ENCODE peak calls at places on chromosomes 4 and X, in eight cellular contexts. Q, R, I, C, D, L, G and Y are unnamed samples.
A peak's percentile ranks its signal among the peaks of the same experiment; 100 is the strongest.

GRCh38 chrX:102963955-102964354 is 26.9 kb downstream of the RAB40AL start:
- DNase-seq in Q (no peak), D (no peak), C (no peak), R (no peak), G (no peak), I (no peak), L (no peak), Y (no peak)

GRCh38 chr4:40199999-40200880 is 3.4 kb downstream of the RHOH start:
- DNase-seq in C (peak; percentile 28), L (no peak), Q (no peak), I (no peak), D (no peak), G (no peak), R (no peak), Y (no peak)

GRCh38 chr4:185119927-185120630 is 23.0 kb upstream of the SLC25A4 start:
- DNase-seq in G (no peak), Q (no peak), I (peak; percentile 85), L (no peak), R (no peak), C (no peak), D (no peak), Y (no peak)

GRCh38 chr4:108751321-108751720 is 11.5 kb downstream of the ETNPPL start:
- DNase-seq in L (no peak), R (no peak), I (no peak), G (no peak), Q (no peak), C (no peak), D (no peak), Y (no peak)

GRCh38 chrX:72025236-72025770 is 106.4 kb downstream of the RTL5 start:
- DNase-seq in G (no peak), Q (no peak), I (no peak), L (peak; percentile 10), R (no peak), D (no peak), C (no peak), Y (no peak)

GRCh38 chr4:119068529-119068962 is 67.1 kb upstream of the MYOZ2 start:
- DNase-seq in I (no peak), R (no peak), L (no peak), Q (no peak), G (no peak), D (no peak), C (peak; percentile 40), Y (no peak)

GRCh38 chr4:118141240-118141639 is 107.0 kb downstream of the NDST3 start:
- DNase-seq in L (no peak), G (no peak), I (no peak), R (no peak), C (no peak), Q (no peak), D (no peak), Y (no peak)

GRCh38 chr4:44563496-44563895 is 87.9 kb downstream of the YIPF7 start:
- DNase-seq in D (no peak), G (no peak), R (no peak), Q (no peak), C (no peak), I (no peak), L (no peak), Y (no peak)

GRCh38 chr4:140673729-140674128 is 82.5 kb downstream of the TBC1D9 start:
- DNase-seq in G (no peak), I (no peak), C (no peak), D (no peak), Q (no peak), R (no peak), L (no peak), Y (no peak)

GRCh38 chr4:113071811-113072210 is 22.4 kb downstream of the ANK2 start:
- DNase-seq in R (no peak), Q (no peak), G (no peak), I (no peak), D (no peak), L (no peak), C (no peak), Y (no peak)

GRCh38 chr4:8297691-8298485 is 28.3 kb downstream of the HTRA3 start:
- DNase-seq in G (no peak), Q (peak; percentile 49), R (no peak), I (no peak), L (no peak), C (peak; percentile 11), D (peak; percentile 43), Y (peak; percentile 48)

GRCh38 chr4:36835246-36835645 is 409.3 kb upstream of the NWD2 start:
- DNase-seq in R (no peak), L (no peak), D (no peak), Q (no peak), C (no peak), G (no peak), I (no peak), Y (no peak)

GRCh38 chrX:140762061-140762460 is 52.5 kb downstream of the LINC00632 start:
- DNase-seq in Q (no peak), L (peak; percentile 32), G (no peak), C (peak; percentile 21), D (no peak), I (peak; percentile 67), R (peak; percentile 75), Y (no peak)

GRCh38 chrX:13622565-13622964 is 30.4 kb upstream of the TCEANC start:
- DNase-seq in I (no peak), C (no peak), Q (no peak), D (no peak), R (no peak), G (no peak), L (no peak), Y (no peak)

GRCh38 chr4:13844740-13845139 is 217.2 kb upstream of the BOD1L1 start:
- DNase-seq in R (no peak), G (no peak), L (no peak), I (no peak), D (no peak), C (no peak), Q (no peak), Y (no peak)

GRCh38 chrX:65673857-65674350 is 6.5 kb downstream of the MSN start:
- DNase-seq in R (no peak), C (no peak), Q (no peak), I (no peak), D (no peak), L (no peak), G (no peak), Y (no peak)
- H3K4me1 ChIP-seq in R (peaks cover 4% of the 10 kb centered on the region), C (no peaks in the 10 kb centered on the region), Q (peaks cover 50% of the 10 kb centered on the region), I (peaks cover 13% of the 10 kb centered on the region), D (peaks cover 5% of the 10 kb centered on the region), L (no peaks in the 10 kb centered on the region), G (peaks cover 56% of the 10 kb centered on the region), Y (peaks cover 74% of the 10 kb centered on the region)

GRCh38 chr4:110635155-110635479 is 12.2 kb upstream of the PITX2 start:
- DNase-seq in C (no peak), Q (no peak), L (no peak), I (no peak), R (no peak), G (no peak), D (no peak), Y (no peak)
- H3K27me3 ChIP-seq in C (peaks cover 54% of the 10 kb centered on the region), Q (peaks cover 33% of the 10 kb centered on the region), L (peaks cover 93% of the 10 kb centered on the region), I (peaks cover 100% of the 10 kb centered on the region), R (peaks cover 99% of the 10 kb centered on the region), G (no peaks in the 10 kb centered on the region), D (no peaks in the 10 kb centered on the region), Y (peaks cover 100% of the 10 kb centered on the region)

GRCh38 chrX:53321943-53322497 is 40.6 kb upstream of the IQSEC2 start:
- DNase-seq in G (no peak), I (peak; percentile 7), D (no peak), L (no peak), Q (no peak), C (no peak), R (no peak), Y (no peak)

GRCh38 chrX:53323196-53323595 is 41.8 kb upstream of the IQSEC2 start:
- DNase-seq in G (no peak), L (no peak), C (no peak), D (no peak), R (no peak), Q (no peak), I (no peak), Y (no peak)

GRCh38 chrX:53321216-53321942 is 40.0 kb upstream of the IQSEC2 start:
- DNase-seq in C (no peak), L (no peak), R (peak; percentile 35), Q (no peak), G (no peak), I (peak; percentile 19), D (no peak), Y (no peak)

GRCh38 chrX:53324085-53324484 is 42.7 kb upstream of the IQSEC2 start:
- DNase-seq in D (no peak), C (no peak), L (no peak), R (no peak), Q (no peak), I (no peak), G (no peak), Y (no peak)

DNA sequence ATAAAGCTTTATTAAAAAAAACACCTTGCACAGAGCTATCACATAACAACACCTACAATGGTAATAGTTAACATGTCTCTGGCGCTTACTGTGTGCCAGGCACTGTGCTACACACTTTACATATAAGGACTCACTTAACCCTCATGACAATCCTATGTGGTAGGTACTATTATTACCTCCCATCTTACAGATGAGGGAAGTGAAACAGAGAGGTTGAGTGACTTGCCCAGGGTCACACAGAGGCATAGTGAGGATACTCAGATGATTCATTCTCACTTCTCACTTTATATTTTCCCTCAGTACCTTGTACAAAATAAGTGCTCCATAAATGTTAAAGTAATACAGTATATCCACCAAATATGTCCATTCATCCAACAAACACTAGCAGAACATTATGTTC is 43.4 kb upstream of the IQSEC2 start:
- DNase-seq in I (no peak), Q (no peak), R (no peak), G (no peak), D (no peak), C (no peak), L (no peak), Y (no peak)
- TF ChIP-seq CTCF in I (no peak), Q (no peak), R (no peak), G (no peak), D (no peak), C (no peak), L (no peak), Y (no peak)

GRCh38 chrX:54301516-54301915 is 56.3 kb downstream of the WNK3 start:
- DNase-seq in G (no peak), D (no peak), R (no peak), L (no peak), I (no peak), Q (no peak), C (no peak), Y (no peak)
- H3K4me1 ChIP-seq in G (no peaks in the 10 kb centered on the region), D (no peaks in the 10 kb centered on the region), R (no peaks in the 10 kb centered on the region), L (no peaks in the 10 kb centered on the region), I (no peaks in the 10 kb centered on the region), Q (no peaks in the 10 kb centered on the region), C (no peaks in the 10 kb centered on the region), Y (no peaks in the 10 kb centered on the region)

DNA sequence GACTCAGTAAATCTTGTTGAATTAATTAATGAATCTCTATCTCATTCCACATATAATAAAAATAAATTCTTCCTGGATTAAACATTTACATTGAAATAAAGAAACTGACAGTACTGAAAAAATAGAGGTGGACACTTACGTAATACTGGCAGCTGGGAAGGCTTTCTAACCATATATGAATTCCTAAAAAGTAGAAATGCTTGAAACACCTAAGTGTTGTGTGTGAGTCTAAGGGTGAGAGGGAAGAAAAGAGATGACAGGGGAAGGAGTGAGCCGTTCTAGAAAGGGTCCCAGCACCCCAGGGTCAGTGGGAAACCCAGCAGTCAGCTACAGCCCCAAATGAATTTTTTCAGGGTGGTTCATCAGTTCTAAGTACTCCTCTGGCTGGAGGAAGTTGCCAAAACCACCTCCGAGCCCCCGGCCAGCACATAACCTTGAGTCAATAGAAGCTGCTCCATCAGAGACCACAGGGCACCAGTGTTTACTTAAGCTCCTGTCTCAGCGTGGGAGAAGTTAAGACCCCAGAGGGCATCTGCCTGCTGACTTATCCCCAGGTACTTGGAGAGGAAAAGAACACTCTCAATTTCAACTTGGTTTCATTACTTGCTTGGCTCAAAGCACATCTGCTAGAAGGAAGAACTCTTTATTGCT is 18.3 kb downstream of the GAB3 start:
- DNase-seq in Q (no peak), R (no peak), D (no peak), C (no peak), L (no peak), G (no peak), I (no peak), Y (peak; percentile 66)
- H3K27me3 ChIP-seq in Q (no peaks in the 10 kb centered on the region), R (no peaks in the 10 kb centered on the region), D (no peaks in the 10 kb centered on the region), C (no peaks in the 10 kb centered on the region), L (no peaks in the 10 kb centered on the region), G (no peaks in the 10 kb centered on the region), I (no peaks in the 10 kb centered on the region), Y (no peaks in the 10 kb centered on the region)